ENCODE peak calls at places on chromosomes 1 and 21, in four cellular contexts. Z is GM23338, I is HCT116, L is ovary. A is an unnamed sample.
A peak's percentile ranks its signal among the peaks of the same experiment; 100 is the strongest.

GRCh38 chr21:26443867-26444266 is 129.2 kb downstream of the CYYR1 start:
- DNase-seq in Z (no peak), L (no peak), I (no peak), A (no peak)

GRCh38 chr1:114700026-114700600 is 4.8 kb upstream of the AMPD1 start:
- DNase-seq in L (no peak), Z (no peak), I (no peak), A (no peak)

GRCh38 chr1:228059536-228060457 is 22.7 kb upstream of the ARF1 start:
- DNase-seq in Z (peak; percentile 98), I (peak; percentile 61), L (peak; percentile 47), A (no peak)

GRCh38 chr1:36183309-36183856 is 27.4 kb downstream of the MAP7D1 start:
- DNase-seq in Z (no peak), I (no peak), L (no peak), A (no peak)

GRCh38 chr1:150889650-150890416 is 2.9 kb downstream of the CTXND2 start:
- DNase-seq in L (no peak), Z (no peak), I (no peak), A (no peak)

GRCh38 chr1:62247391-62248168 is 52.9 kb downstream of the L1TD1 start:
- DNase-seq in L (no peak), I (no peak), Z (peak; percentile 66), A (no peak)

GRCh38 chr1:212030936-212031528 is 4.3 kb downstream of the INTS7 start:
- DNase-seq in I (peak; percentile 51), Z (no peak), L (no peak), A (no peak)

GRCh38 chr1:90504509-90504908 is 212.6 kb downstream of the BARHL2 start:
- DNase-seq in Z (no peak), L (no peak), I (no peak), A (no peak)

GRCh38 chr1:200399860-200400259 is 10.0 kb downstream of the ZNF281 start:
- DNase-seq in L (no peak), I (no peak), Z (no peak), A (no peak)

GRCh38 chr1:158037876-158038359 is 44.5 kb downstream of the KIRREL1 start:
- DNase-seq in L (peak; percentile 44), I (no peak), Z (no peak), A (peak; percentile 34)

GRCh38 chr1:70737125-70737524 is 310.5 kb downstream of the PTGER3 start:
- DNase-seq in L (no peak), Z (peak; percentile 29), I (no peak), A (no peak)

GRCh38 chr1:15617874-15618684 is 821 bp downstream of the DDI2 start:
- DNase-seq in I (no peak), Z (peak; percentile 57), L (no peak), A (peak; percentile 32)

GRCh38 chr1:236142358-236143103 is at the start of gene GPR137B:
- DNase-seq in L (peak; percentile 66), Z (peak; percentile 59), I (no peak), A (peak; percentile 55)

GRCh38 chr1:64801851-64802523 is 57.1 kb downstream of the RAVER2 start:
- DNase-seq in Z (no peak), I (no peak), L (no peak), A (no peak)

GRCh38 chr1:61343623-61344257 is 261.4 kb downstream of the NFIA start:
- DNase-seq in L (no peak), I (no peak), Z (no peak), A (no peak)

GRCh38 chr1:208132287-208132882 is 111.8 kb downstream of the PLXNA2 start:
- DNase-seq in I (peak; percentile 56), L (peak; percentile 88), Z (peak; percentile 93), A (peak; percentile 84)

GRCh38 chr1:81606656-81607055 is 194.1 kb upstream of the ADGRL2 start:
- DNase-seq in Z (no peak), L (no peak), I (no peak), A (no peak)

GRCh38 chr1:109808703-109809102 is 45.0 kb upstream of the EPS8L3 start:
- DNase-seq in L (no peak), I (no peak), Z (no peak), A (no peak)

GRCh38 chr1:222097646-222098045 is 355.8 kb upstream of the DUSP10 start:
- DNase-seq in L (no peak), Z (no peak), I (no peak), A (no peak)

GRCh38 chr1:107019166-107019565 is 37.3 kb upstream of the PRMT6 start:
- DNase-seq in I (no peak), L (no peak), Z (no peak), A (no peak)

GRCh38 chr1:110152133-110152785 is 2.0 kb downstream of the SLC6A17 start:
- DNase-seq in L (no peak), Z (no peak), I (no peak), A (no peak)

GRCh38 chr1:212981571-212982328 is 31.4 kb downstream of the VASH2 start:
- DNase-seq in L (no peak), I (no peak), Z (no peak), A (peak; percentile 32)

GRCh38 chr1:9717193-9718005 is 65.9 kb downstream of the PIK3CD start:
- DNase-seq in Z (peak; percentile 78), I (no peak), L (peak; percentile 81), A (peak; percentile 41)

GRCh38 chr1:56302878-56303277 is 276.5 kb downstream of the PLPP3 start:
- DNase-seq in L (no peak), I (no peak), Z (no peak), A (no peak)

GRCh38 chr1:17527036-17527914 is 12.2 kb upstream of the ARHGEF10L start:
- DNase-seq in L (no peak), Z (no peak), I (no peak), A (no peak)

GRCh38 chr1:81662913-81663526 is 137.7 kb upstream of the ADGRL2 start:
- DNase-seq in Z (peak; percentile 47), I (no peak), L (no peak), A (no peak)

GRCh38 chr21:31161157-31161556 is 122.9 kb upstream of the KRTAP19-8 start:
- DNase-seq in Z (peak; percentile 52), L (no peak), I (no peak), A (no peak)

GRCh38 chr1:153778051-153778823 is 3.0 kb downstream of the SLC27A3 start:
- DNase-seq in Z (no peak), I (no peak), L (no peak), A (no peak)

GRCh38 chr1:27973771-27974452 is 14.1 kb downstream of the XKR8 start:
- DNase-seq in I (no peak), L (no peak), Z (no peak), A (no peak)

GRCh38 chr1:37983546-37983945 is 6.3 kb downstream of the SF3A3 start:
- DNase-seq in Z (no peak), I (no peak), L (no peak), A (no peak)

GRCh38 chr1:32025515-32025914 is 11.8 kb downstream of the KHDRBS1 start:
- DNase-seq in L (no peak), I (no peak), Z (no peak), A (no peak)

GRCh38 chr1:240869071-240869470 is 257.1 kb upstream of the GREM2 start:
- DNase-seq in I (no peak), L (no peak), Z (no peak), A (no peak)

DNA sequence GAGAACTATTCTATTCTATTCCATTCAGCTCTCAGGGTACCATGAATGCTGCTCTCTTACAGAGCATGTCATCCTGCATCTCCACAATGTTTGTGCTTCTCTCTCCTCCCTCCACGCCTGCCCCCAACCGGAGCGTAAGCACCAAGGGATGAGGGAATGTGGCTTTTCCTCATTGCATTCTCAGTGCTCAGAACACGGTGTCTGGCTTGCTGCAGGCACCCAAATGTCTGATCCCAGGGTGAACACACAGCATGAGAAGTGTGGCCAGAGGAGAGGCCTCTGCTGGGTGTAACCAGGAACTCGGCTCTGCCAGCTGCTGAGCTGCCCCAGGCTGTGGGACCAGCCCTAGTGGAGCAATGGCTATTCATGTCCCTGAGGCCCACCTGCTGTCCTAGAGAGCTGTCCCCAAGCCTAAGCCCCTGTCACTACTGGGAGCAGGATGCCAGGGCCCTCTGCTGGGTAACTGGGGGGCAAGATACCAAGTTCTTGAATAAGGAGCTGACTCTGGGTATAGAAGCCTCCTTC is 38.3 kb downstream of the OLFML2B start:
- DNase-seq in Z (no peak), L (no peak), I (no peak), A (no peak)
- TF ChIP-seq CTCF in Z (no peak), L (no peak), I (no peak), A (no peak)

GRCh38 chr21:41876928-41877652 is 2.1 kb downstream of the PRDM15 start:
- DNase-seq in L (no peak), I (no peak), Z (no peak), A (no peak)
- H3K4me3 ChIP-seq in L (peak overlapping the region; percentile 80), I (peak overlapping the region; percentile 77), Z (no peak overlapping the region), A (peak overlapping the region; percentile 92)

DNA sequence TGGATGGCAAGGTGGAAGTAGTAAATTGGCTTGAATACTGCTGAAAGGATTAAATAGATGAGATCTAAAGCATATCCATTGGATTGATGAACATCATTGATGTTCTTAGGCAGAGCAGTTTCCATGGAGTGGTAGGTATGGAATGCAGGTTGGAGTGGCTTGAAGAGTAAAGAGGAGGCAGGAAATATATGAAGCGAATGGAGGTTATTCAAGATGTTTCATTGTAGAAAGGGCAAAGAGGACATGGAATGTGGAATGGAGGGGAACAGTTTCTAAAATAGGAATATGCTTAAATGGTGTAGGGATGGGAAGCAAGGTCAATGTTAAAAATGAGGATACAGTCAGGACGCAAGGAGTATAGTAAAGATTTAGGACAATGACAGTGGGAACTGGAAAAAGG is 6.1 kb downstream of the OSBPL9 start:
- DNase-seq in Z (no peak), I (no peak), L (no peak), A (no peak)
- H3K4me1 ChIP-seq in Z (peaks cover 25% of the 10 kb centered on the region), I (peaks cover 54% of the 10 kb centered on the region), L (peaks cover 16% of the 10 kb centered on the region), A (peaks cover 86% of the 10 kb centered on the region)

GRCh38 chr1:246907472-246907871 is 24.3 kb downstream of the AHCTF1 start:
- DNase-seq in I (peak; percentile 21), L (no peak), Z (peak; percentile 66), A (no peak)
- TF ChIP-seq CTCF in I (peak; percentile 32), L (no peak), Z (peak; percentile 65), A (peak; percentile 56)

GRCh38 chr1:209746469-209747269 is 9.2 kb upstream of the TRAF3IP3 start:
- DNase-seq in I (no peak), Z (no peak), L (no peak), A (no peak)

GRCh38 chr1:209749660-209750059 is 6.2 kb upstream of the TRAF3IP3 start:
- DNase-seq in Z (no peak), L (no peak), I (no peak), A (no peak)

GRCh38 chr1:209751627-209752231 is 4.1 kb upstream of the TRAF3IP3 start:
- DNase-seq in Z (no peak), L (no peak), I (no peak), A (no peak)

GRCh38 chr1:209748620-209749019 is 7.2 kb upstream of the TRAF3IP3 start:
- DNase-seq in Z (peak; percentile 34), L (no peak), I (no peak), A (no peak)

DNA sequence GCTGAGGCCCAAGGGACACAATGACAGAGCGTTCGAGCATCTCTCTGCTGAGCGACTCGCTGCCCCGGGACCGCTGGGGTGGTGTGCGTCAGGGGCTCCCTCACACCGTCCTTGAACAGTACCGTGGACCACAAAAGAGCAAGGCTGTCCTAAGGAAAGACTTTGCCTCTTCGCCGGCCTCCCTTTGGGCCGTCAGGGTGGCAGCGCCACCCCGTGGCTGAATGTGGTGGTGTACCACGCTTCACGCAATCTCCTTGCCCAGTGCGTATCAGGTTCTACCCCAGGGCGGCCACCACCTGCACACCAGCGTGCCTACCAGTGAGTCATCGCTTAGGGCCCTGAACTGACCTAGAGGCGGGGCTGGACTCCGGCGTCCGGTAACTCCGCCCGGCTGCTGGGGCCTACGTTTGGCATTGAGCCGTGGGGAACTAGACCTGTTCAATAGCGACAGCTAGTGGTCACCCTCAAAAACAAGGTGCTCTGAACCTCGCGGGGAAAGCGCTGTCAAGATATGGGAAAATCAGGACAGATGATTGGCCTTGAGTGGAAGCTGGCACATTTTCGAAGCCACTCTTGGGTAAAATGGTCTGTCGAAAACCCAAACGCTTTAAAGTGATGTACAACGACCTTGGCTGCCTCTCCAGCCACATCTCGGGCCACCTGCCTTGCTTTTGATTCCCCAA is 8.1 kb upstream of the TRAF3IP3 start:
- DNase-seq in L (peak; percentile 96), Z (peak; percentile 98), I (peak; percentile 98), A (peak; percentile 87)
- H3K4me3 ChIP-seq in L (no peak overlapping the region), Z (peak overlapping the region; percentile 48), I (no peak overlapping the region), A (peak overlapping the region; percentile 49)

A was measured in left ventricle myocardium inferior.